ENCODE peak calls at places on chromosomes 3 and 15, in ten cellular contexts. E is PC-3, T is H9, U is fibroblast of lung, C is H1, P is K562, Q is DND-41, I is IMR-90, K is GM23248, X is HCT116. J is an unnamed sample.
A peak's percentile ranks its signal among the peaks of the same experiment; 100 is the strongest.

GRCh38 chr15:78103406-78104118 is 11.2 kb downstream of the SH2D7 start:
- DNase-seq in K (no peak), U (no peak), C (no peak), P (no peak), T (no peak), I (no peak), E (peak; percentile 7), X (no peak), Q (peak; percentile 86), J (no peak)

GRCh38 chr3:72011495-72011894 is 226.5 kb upstream of the PROK2 start:
- DNase-seq in Q (no peak), C (no peak), I (peak; percentile 62), K (peak; percentile 96), P (no peak), X (no peak), U (peak; percentile 91), E (no peak), T (no peak), J (no peak)

GRCh38 chr3:99952306-99952705 is 134.6 kb downstream of the CMSS1 start:
- DNase-seq in T (no peak), Q (no peak), P (no peak), X (no peak), E (peak; percentile 49), C (no peak), K (peak; percentile 69), I (peak; percentile 86), U (peak; percentile 92), J (no peak)

GRCh38 chr15:83694030-83694429 is 40.1 kb downstream of the ADAMTSL3 start:
- DNase-seq in E (peak; percentile 79), Q (no peak), C (peak; percentile 49), I (peak; percentile 32), K (no peak), T (peak; percentile 56), X (no peak), U (peak; percentile 60), P (no peak), J (no peak)

GRCh38 chr3:61518590-61518989 is 42.8 kb upstream of the PTPRG start:
- DNase-seq in U (no peak), K (no peak), Q (no peak), I (no peak), P (no peak), X (no peak), T (no peak), C (no peak), E (no peak), J (no peak)

GRCh38 chr3:140363801-140364200 is 314.1 kb upstream of the TRIM42 start:
- DNase-seq in C (no peak), U (no peak), E (no peak), T (no peak), K (peak; percentile 2), P (peak; percentile 17), I (no peak), X (no peak), Q (no peak), J (no peak)

GRCh38 chr3:98812851-98813374 is 49.8 kb downstream of the ST3GAL6 start:
- DNase-seq in Q (no peak), T (no peak), C (no peak), U (peak; percentile 23), E (peak; percentile 55), X (no peak), K (peak; percentile 60), P (peak; percentile 16), I (peak; percentile 50), J (no peak)

GRCh38 chr15:38894260-38894948 is 329.8 kb upstream of the RASGRP1 start:
- DNase-seq in X (no peak), U (peak; percentile 99), Q (no peak), E (peak; percentile 75), I (peak; percentile 96), P (no peak), C (no peak), K (peak; percentile 87), T (no peak), J (no peak)

GRCh38 chr15:40133544-40133943 is 24.9 kb upstream of the BMF start:
- DNase-seq in Q (no peak), C (no peak), U (no peak), E (no peak), P (no peak), X (no peak), K (no peak), T (no peak), I (no peak), J (no peak)

GRCh38 chr15:40130799-40131502 is 22.3 kb upstream of the BMF start:
- DNase-seq in E (no peak), T (no peak), K (no peak), I (no peak), Q (no peak), U (no peak), X (no peak), C (no peak), P (no peak), J (no peak)

GRCh38 chr15:40128746-40129660 is 20.3 kb upstream of the BMF start:
- DNase-seq in I (no peak), U (no peak), P (no peak), T (no peak), E (no peak), C (no peak), Q (no peak), X (no peak), K (no peak), J (no peak)

GRCh38 chr15:40125950-40126349 is 17.3 kb upstream of the BMF start:
- DNase-seq in T (no peak), C (no peak), Q (no peak), E (no peak), X (no peak), I (no peak), P (no peak), U (no peak), K (no peak), J (no peak)

GRCh38 chr15:40130118-40130517 is 21.4 kb upstream of the BMF start:
- DNase-seq in I (no peak), T (no peak), Q (no peak), C (no peak), U (no peak), X (no peak), K (no peak), E (no peak), P (no peak), J (no peak)
- H3K9ac ChIP-seq in I (no peak overlapping the region), T (no peak overlapping the region), Q (no peak overlapping the region), C (no peak overlapping the region), U (no peak overlapping the region), X (no peak overlapping the region), K (no peak overlapping the region), E (no peak overlapping the region), P (no peak overlapping the region), J (no peak overlapping the region)

GRCh38 chr3:64242435-64242834 is 17.2 kb upstream of the PRICKLE2 start:
- DNase-seq in P (no peak), X (no peak), U (peak; percentile 37), K (no peak), C (no peak), Q (no peak), E (no peak), I (no peak), T (no peak), J (no peak)

GRCh38 chr3:64240445-64240844 is 15.2 kb upstream of the PRICKLE2 start:
- DNase-seq in Q (no peak), P (no peak), U (peak; percentile 57), X (no peak), I (no peak), K (no peak), E (no peak), T (no peak), C (no peak), J (no peak)

GRCh38 chr3:64238971-64239667 is 13.9 kb upstream of the PRICKLE2 start:
- DNase-seq in X (no peak), E (peak; percentile 45), I (peak; percentile 97), U (peak; percentile 98), P (no peak), C (peak; percentile 67), T (peak; percentile 92), K (peak; percentile 96), Q (no peak), J (peak; percentile 40)

GRCh38 chr3:64240959-64241358 is 15.7 kb upstream of the PRICKLE2 start:
- DNase-seq in K (no peak), U (no peak), P (no peak), Q (no peak), E (no peak), C (no peak), T (no peak), X (no peak), I (no peak), J (no peak)

GRCh38 chr3:64239841-64240240 is 14.6 kb upstream of the PRICKLE2 start:
- DNase-seq in C (no peak), P (no peak), T (no peak), K (no peak), I (no peak), E (no peak), X (no peak), Q (no peak), U (no peak), J (no peak)
- H3K9ac ChIP-seq in C (no peak overlapping the region), P (no peak overlapping the region), T (no peak overlapping the region), K (no peak overlapping the region), I (no peak overlapping the region), E (no peak overlapping the region), X (no peak overlapping the region), Q (no peak overlapping the region), U (no peak overlapping the region), J (no peak overlapping the region)

GRCh38 chr15:85582076-85582718 is 201.8 kb downstream of the AKAP13 start:
- DNase-seq in U (peak; percentile 58), Q (no peak), X (no peak), T (no peak), P (no peak), I (peak; percentile 24), E (no peak), C (no peak), K (peak; percentile 84), J (peak; percentile 62)

GRCh38 chr15:85579957-85580694 is 199.7 kb downstream of the AKAP13 start:
- DNase-seq in K (peak; percentile 82), P (no peak), U (peak; percentile 76), T (no peak), I (no peak), E (no peak), Q (no peak), X (no peak), C (no peak), J (peak; percentile 79)

GRCh38 chr15:85580914-85581313 is 200.5 kb downstream of the AKAP13 start:
- DNase-seq in X (no peak), I (no peak), C (no peak), K (peak; percentile 24), T (no peak), E (no peak), U (no peak), Q (no peak), P (no peak), J (peak; percentile 69)

GRCh38 chr15:85582719-85583089 is 202.3 kb downstream of the AKAP13 start:
- DNase-seq in Q (peak; percentile 75), C (no peak), E (no peak), P (peak; percentile 46), I (peak; percentile 46), X (no peak), T (no peak), U (peak; percentile 64), K (peak; percentile 66), J (peak; percentile 68)

DNA sequence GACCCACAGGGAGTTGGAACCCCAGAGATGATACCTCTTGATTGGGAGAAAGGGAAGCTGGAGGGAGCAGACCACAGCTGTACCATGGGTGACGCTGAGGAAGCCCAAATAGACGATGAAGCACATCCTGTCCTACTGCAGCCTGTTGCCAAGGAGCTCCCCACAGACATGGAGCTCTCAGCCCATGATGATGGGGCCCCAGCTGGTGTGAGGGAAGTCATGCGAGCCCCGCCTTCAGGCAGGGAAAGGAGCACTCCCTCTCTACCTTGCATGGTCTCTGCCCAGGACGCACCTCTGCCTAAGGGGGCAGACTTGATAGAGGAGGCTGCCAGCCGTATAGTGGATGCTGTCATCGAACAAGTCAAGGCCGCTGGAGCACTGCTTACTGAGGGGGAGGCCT is 201.1 kb downstream of the AKAP13 start:
- DNase-seq in E (no peak), Q (peak; percentile 13), C (no peak), X (no peak), U (no peak), K (no peak), T (no peak), P (no peak), I (no peak), J (peak; percentile 55)
- H3K9ac ChIP-seq in E (no peak overlapping the region), Q (peak overlapping the region; percentile 49), C (no peak overlapping the region), X (no peak overlapping the region), U (no peak overlapping the region), K (peak overlapping the region; percentile 34), T (no peak overlapping the region), P (no peak overlapping the region), I (no peak overlapping the region), J (peak overlapping the region; percentile 4)

DNA sequence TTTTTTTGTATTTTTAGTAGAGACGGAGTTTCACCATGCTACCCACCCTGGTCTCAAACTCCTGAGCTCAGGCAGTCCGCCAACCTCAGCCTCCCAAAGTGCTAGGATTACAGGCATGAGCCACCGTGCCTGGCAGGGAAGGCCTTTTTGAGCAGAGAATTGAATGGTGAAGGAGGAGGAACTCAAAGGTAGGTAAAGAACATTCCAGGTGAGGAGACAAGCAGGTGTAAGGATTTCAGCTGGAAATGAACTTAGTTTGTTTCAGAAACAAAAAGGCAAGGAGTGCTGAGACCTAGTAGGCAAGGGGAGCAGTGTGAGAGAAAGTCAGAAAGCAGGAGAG is 2.5 kb downstream of the TICRR start:
- DNase-seq in U (no peak), Q (no peak), E (no peak), I (no peak), X (no peak), C (no peak), P (no peak), T (no peak), K (no peak), J (no peak)
- H3K9ac ChIP-seq in U (no peak overlapping the region), Q (peak overlapping the region; percentile 60), E (peak overlapping the region; percentile 39), I (peak overlapping the region; percentile 28), X (no peak overlapping the region), C (peak overlapping the region; percentile 63), P (peak overlapping the region; percentile 91), T (peak overlapping the region; percentile 64), K (no peak overlapping the region), J (no peak overlapping the region)